ENCODE peak calls at places on chromosome 14, in eight cellular contexts. J, H, Z, K, U, S, P and X are unnamed samples.

GRCh38 chr14:32230695-32231280 is 27.7 kb upstream of the RNU6-8 start:
- DNase-seq in J (no peak), H (peak), Z (no peak), K (peak), U (peak), S (peak), P (no peak), X (no peak)

GRCh38 chr14:96039633-96040311 is 610 bp downstream of the C14orf132 start:
- DNase-seq in J (peak), H (peak), Z (peak), K (peak), U (peak), S (peak), P (no peak), X (no peak)

GRCh38 chr14:103284574-103285467 is 49.2 kb upstream of the EIF5 start:
- DNase-seq in J (no peak), H (peak), Z (no peak), K (peak), U (peak), S (no peak), P (no peak), X (no peak)

GRCh38 chr14:90728951-90729350 is 87.3 kb downstream of the TTC7B start:
- DNase-seq in J (no peak), H (no peak), Z (no peak), K (no peak), U (no peak), S (no peak), P (no peak), X (no peak)

GRCh38 chr14:58960945-58961731 is 227.3 kb upstream of the DAAM1 start:
- DNase-seq in J (no peak), H (no peak), Z (no peak), K (no peak), U (no peak), S (peak), P (no peak), X (no peak)

GRCh38 chr14:59482471-59483331 is 1.5 kb downstream of the L3HYPDH start:
- DNase-seq in J (no peak), H (peak), Z (no peak), K (peak), U (peak), S (peak), P (no peak), X (no peak)

GRCh38 chr14:105861985-105862465 is 335.6 kb downstream of the TMEM121 start:
- DNase-seq in J (no peak), H (no peak), Z (no peak), K (no peak), U (no peak), S (no peak), P (peak), X (peak)

GRCh38 chr14:50906326-50906725 is 34.5 kb downstream of the ABHD12B start:
- DNase-seq in J (no peak), H (no peak), Z (no peak), K (no peak), U (no peak), S (no peak), P (no peak), X (no peak)

GRCh38 chr14:103542545-103543088 is 13.6 kb downstream of the TRMT61A start:
- DNase-seq in J (no peak), H (no peak), Z (peak), K (no peak), U (no peak), S (no peak), P (no peak), X (no peak)

GRCh38 chr14:75069021-75069810 is at the start of gene ZC2HC1C:
- DNase-seq in J (peak), H (peak), Z (peak), K (peak), U (peak), S (peak), P (peak), X (peak)

GRCh38 chr14:74532246-74532645 is 38.7 kb downstream of the ISCA2 start:
- DNase-seq in J (no peak), H (no peak), Z (no peak), K (no peak), U (no peak), S (no peak), P (no peak), X (no peak)

GRCh38 chr14:79411403-79412174 is 799.7 kb downstream of the DIO2 start:
- DNase-seq in J (no peak), H (no peak), Z (no peak), K (no peak), U (no peak), S (peak), P (no peak), X (no peak)

GRCh38 chr14:92514844-92515509 is 1.4 kb downstream of the RIN3 start:
- DNase-seq in J (no peak), H (no peak), Z (no peak), K (no peak), U (peak), S (no peak), P (no peak), X (no peak)

GRCh38 chr14:102777711-102778615 is 714 bp downstream of the TRAF3 start:
- DNase-seq in J (peak), H (peak), Z (peak), K (peak), U (peak), S (peak), P (no peak), X (no peak)

GRCh38 chr14:58272589-58273372 is 25.6 kb upstream of the ARID4A start:
- DNase-seq in J (no peak), H (peak), Z (no peak), K (peak), U (peak), S (peak), P (no peak), X (no peak)

GRCh38 chr14:93068721-93069120 is 47.0 kb downstream of the ITPK1 start:
- DNase-seq in J (no peak), H (no peak), Z (no peak), K (no peak), U (no peak), S (no peak), P (no peak), X (no peak)

GRCh38 chr14:28666961-28667360 is 99.6 kb upstream of the FOXG1 start:
- DNase-seq in J (no peak), H (no peak), Z (no peak), K (no peak), U (no peak), S (peak), P (no peak), X (no peak)

GRCh38 chr14:100400115-100400514 is 77.0 kb downstream of the SLC25A47 start:
- DNase-seq in J (peak), H (no peak), Z (no peak), K (no peak), U (no peak), S (no peak), P (no peak), X (no peak)

GRCh38 chr14:102592969-102593840 is 756 bp downstream of the RCOR1 start:
- DNase-seq in J (peak), H (peak), Z (no peak), K (peak), U (peak), S (peak), P (peak), X (peak)

GRCh38 chr14:101353422-101353821 is 207.9 kb upstream of the DIO3 start:
- DNase-seq in J (no peak), H (no peak), Z (peak), K (no peak), U (no peak), S (no peak), P (no peak), X (no peak)

GRCh38 chr14:79712302-79712950 is 498.9 kb downstream of the DIO2 start:
- DNase-seq in J (no peak), H (no peak), Z (no peak), K (no peak), U (no peak), S (peak), P (no peak), X (no peak)

GRCh38 chr14:92577321-92577742 is 63.8 kb downstream of the RIN3 start:
- DNase-seq in J (no peak), H (no peak), Z (no peak), K (no peak), U (no peak), S (no peak), P (peak), X (peak)

GRCh38 chr14:93707475-93707874 is 80.8 kb downstream of the PRIMA1 start:
- DNase-seq in J (no peak), H (no peak), Z (no peak), K (no peak), U (no peak), S (no peak), P (no peak), X (no peak)

GRCh38 chr14:58977366-58977765 is 211.1 kb upstream of the DAAM1 start:
- DNase-seq in J (no peak), H (no peak), Z (no peak), K (no peak), U (no peak), S (no peak), P (no peak), X (no peak)

GRCh38 chr14:104436741-104437701 is 142.5 kb upstream of the C14orf180 start:
- DNase-seq in J (peak), H (no peak), Z (peak), K (no peak), U (no peak), S (no peak), P (no peak), X (peak)

GRCh38 chr14:102554835-102555819 is 37.3 kb upstream of the RCOR1 start:
- DNase-seq in J (peak), H (peak), Z (peak), K (no peak), U (peak), S (no peak), P (peak), X (peak)

GRCh38 chr14:74634964-74635363 is 22.9 kb upstream of the LTBP2 start:
- DNase-seq in J (no peak), H (no peak), Z (no peak), K (no peak), U (no peak), S (no peak), P (no peak), X (no peak)

GRCh38 chr14:51428981-51429380 is 188.9 kb downstream of the TMX1 start:
- DNase-seq in J (no peak), H (no peak), Z (no peak), K (no peak), U (no peak), S (no peak), P (no peak), X (no peak)

GRCh38 chr14:73260574-73260973 is 23.3 kb downstream of the PAPLN start:
- DNase-seq in J (no peak), H (no peak), Z (no peak), K (no peak), U (no peak), S (no peak), P (no peak), X (no peak)

GRCh38 chr14:85948163-85948562 is 418.2 kb downstream of the FLRT2 start:
- DNase-seq in J (no peak), H (no peak), Z (no peak), K (no peak), U (no peak), S (no peak), P (no peak), X (no peak)

GRCh38 chr14:102125546-102125945 is 14.2 kb upstream of the WDR20 start:
- DNase-seq in J (no peak), H (no peak), Z (no peak), K (no peak), U (no peak), S (no peak), P (no peak), X (peak)

GRCh38 chr14:50800032-50800431 is 30.9 kb downstream of the NIN start:
- DNase-seq in J (no peak), H (peak), Z (no peak), K (peak), U (no peak), S (peak), P (no peak), X (no peak)

GRCh38 chr14:105774001-105774400 is 247.6 kb downstream of the TMEM121 start:
- DNase-seq in J (peak), H (no peak), Z (no peak), K (no peak), U (no peak), S (no peak), P (no peak), X (no peak)

GRCh38 chr14:35985504-35986218 is 159.5 kb downstream of the BRMS1L start:
- DNase-seq in J (no peak), H (no peak), Z (no peak), K (no peak), U (no peak), S (peak), P (no peak), X (no peak)

GRCh38 chr14:55438066-55438683 is 2.2 kb downstream of the TBPL2 start:
- DNase-seq in J (no peak), H (peak), Z (no peak), K (peak), U (peak), S (peak), P (no peak), X (no peak)

DNA sequence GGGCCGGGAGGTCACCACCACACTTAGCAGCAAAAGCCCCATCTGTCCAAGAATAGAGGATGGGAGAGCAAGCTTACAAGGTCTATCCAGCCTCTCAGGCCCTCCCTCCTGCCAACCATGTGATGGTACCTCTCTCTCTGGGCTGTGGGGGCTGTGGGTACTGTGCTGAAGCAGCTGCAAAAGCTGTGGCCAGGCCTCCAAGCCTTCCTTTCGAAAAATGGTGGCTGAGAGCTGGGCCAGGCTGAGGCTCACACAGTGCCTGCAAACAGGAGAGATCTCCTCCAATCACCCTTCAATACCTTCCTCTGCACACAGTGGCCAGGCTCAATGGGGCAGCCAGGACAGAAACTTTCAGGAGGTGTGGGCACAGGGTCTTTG is 1.1 kb downstream of the IPO4 start:
- DNase-seq in J (peak), H (no peak), Z (no peak), K (no peak), U (no peak), S (no peak), P (no peak), X (no peak)
- TF ChIP-seq CTCF in J (no peak), H (no peak), Z (no peak), K (no peak), U (no peak), S (no peak), P (no peak), X (no peak)

GRCh38 chr14:70660967-70661871 is 19.5 kb downstream of the TTC9 start:
- DNase-seq in J (no peak), H (no peak), Z (no peak), K (no peak), U (no peak), S (no peak), P (peak), X (no peak)
- TF ChIP-seq CTCF in J (peak), H (no peak), Z (no peak), K (no peak), U (no peak), S (no peak), P (peak), X (no peak)

GRCh38 chr14:33493329-33493728 is 457.5 kb downstream of the EGLN3 start:
- DNase-seq in J (no peak), H (no peak), Z (no peak), K (no peak), U (no peak), S (no peak), P (no peak), X (no peak)
- TF ChIP-seq CTCF in J (no peak), H (no peak), Z (no peak), K (no peak), U (no peak), S (no peak), P (no peak), X (no peak)

GRCh38 chr14:64634558-64634957 is 69.7 kb upstream of the PLEKHG3 start:
- DNase-seq in J (no peak), H (no peak), Z (no peak), K (no peak), U (no peak), S (no peak), P (no peak), X (no peak)
- TF ChIP-seq CTCF in J (no peak), H (no peak), Z (no peak), K (no peak), U (no peak), S (no peak), P (no peak), X (no peak)

GRCh38 chr14:71606575-71606974 is 325.7 kb upstream of the RGS6 start:
- DNase-seq in J (no peak), H (no peak), Z (no peak), K (no peak), U (no peak), S (no peak), P (no peak), X (no peak)

GRCh38 chr14:71606064-71606463 is 326.2 kb upstream of the RGS6 start:
- DNase-seq in J (no peak), H (no peak), Z (no peak), K (no peak), U (no peak), S (no peak), P (no peak), X (no peak)

GRCh38 chr14:71610797-71611196 is 321.4 kb upstream of the RGS6 start:
- DNase-seq in J (no peak), H (no peak), Z (no peak), K (no peak), U (no peak), S (no peak), P (no peak), X (no peak)

GRCh38 chr14:71607056-71607455 is 325.2 kb upstream of the RGS6 start:
- DNase-seq in J (no peak), H (no peak), Z (no peak), K (no peak), U (no peak), S (no peak), P (no peak), X (no peak)

GRCh38 chr14:71610149-71610548 is 322.1 kb upstream of the RGS6 start:
- DNase-seq in J (no peak), H (no peak), Z (no peak), K (no peak), U (peak), S (no peak), P (no peak), X (no peak)
- TF ChIP-seq CTCF in J (no peak), H (no peak), Z (no peak), K (no peak), U (no peak), S (no peak), P (no peak), X (no peak)

DNA sequence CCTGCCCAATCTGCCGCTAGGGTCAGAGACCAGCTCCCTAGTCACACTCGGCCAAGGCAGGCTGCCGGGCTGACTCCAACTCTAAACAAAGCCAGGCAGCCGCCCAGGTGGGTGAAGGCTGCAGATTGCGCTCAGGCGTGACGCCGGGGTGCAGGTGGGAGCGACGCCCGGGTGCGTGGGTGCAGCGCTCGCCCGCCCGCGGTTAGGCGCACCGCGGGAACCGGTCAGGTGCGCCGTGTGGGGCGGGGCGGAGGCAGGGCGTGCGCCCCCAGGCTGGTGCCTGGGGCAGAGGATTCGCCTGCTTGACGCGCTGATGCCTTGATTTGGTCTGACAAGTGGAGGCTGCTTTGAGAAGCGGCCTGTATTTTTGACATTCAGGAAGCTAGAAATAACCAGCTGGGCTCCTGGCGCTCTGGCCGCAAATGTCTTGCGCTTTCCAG is 126.7 kb upstream of the HIF1A start:
- DNase-seq in J (peak), H (no peak), Z (peak), K (no peak), U (no peak), S (no peak), P (peak), X (peak)
- TF ChIP-seq CTCF in J (no peak), H (no peak), Z (peak), K (no peak), U (peak), S (peak), P (peak), X (peak)

GRCh38 chr14:78154827-78155226 is 15.3 kb upstream of the NRXN3 start:
- DNase-seq in J (no peak), H (no peak), Z (peak), K (no peak), U (no peak), S (no peak), P (no peak), X (no peak)
- TF ChIP-seq CTCF in J (no peak), H (no peak), Z (peak), K (no peak), U (no peak), S (no peak), P (no peak), X (no peak)

GRCh38 chr14:89417469-89418225 is 614 bp upstream of the FOXN3 start:
- DNase-seq in J (peak), H (peak), Z (peak), K (peak), U (peak), S (peak), P (peak), X (peak)
- TF ChIP-seq CTCF in J (peak), H (peak), Z (peak), K (peak), U (peak), S (peak), P (peak), X (peak)